ENCODE peak calls at places on chromosomes 12 and 14, in four cellular contexts. H, C, Y and D are unnamed samples. For H3K9me3, the result is how much of the 10 kb centered on the place peaks cover.

GRCh38 chr12:27899151-27899661 is 73.3 kb downstream of the PTHLH start:
- DNase-seq in Y (no peak), C (no peak), H (peak), D (no peak)

GRCh38 chr12:96343347-96343954 is 56.8 kb downstream of the CDK17 start:
- DNase-seq in C (no peak), H (peak), Y (no peak), D (no peak)

GRCh38 chr12:122894173-122895121 is 1.5 kb downstream of the VPS37B start:
- DNase-seq in C (peak), Y (peak), H (no peak), D (no peak)

GRCh38 chr14:95304342-95304741 is 15.4 kb downstream of the CLMN start:
- DNase-seq in Y (no peak), C (no peak), H (no peak), D (no peak)

GRCh38 chr12:125070117-125070516 is 4.9 kb downstream of the AACS start:
- DNase-seq in Y (no peak), H (no peak), C (no peak), D (no peak)

GRCh38 chr12:99852666-99853065 is 132.1 kb downstream of the ANKS1B start:
- DNase-seq in Y (no peak), H (no peak), C (no peak), D (no peak)

GRCh38 chr12:111699-112591 is 45.4 kb downstream of the IQSEC3 start:
- DNase-seq in H (no peak), Y (no peak), C (no peak), D (no peak)

GRCh38 chr12:4564819-4565218 is 2.8 kb downstream of the DYRK4 start:
- DNase-seq in Y (no peak), H (no peak), C (no peak), D (no peak)

GRCh38 chr14:101914083-101914482 is 50.3 kb upstream of the DYNC1H1 start:
- DNase-seq in C (no peak), Y (no peak), H (no peak), D (no peak)

GRCh38 chr12:93684716-93685115 is 7.5 kb downstream of the CRADD start:
- DNase-seq in C (no peak), Y (no peak), H (no peak), D (no peak)

GRCh38 chr12:6841139-6841515 is 402 bp downstream of the GNB3 start:
- DNase-seq in Y (no peak), H (no peak), C (no peak), D (no peak)

GRCh38 chr14:91327661-91328312 is 83.3 kb upstream of the GPR68 start:
- DNase-seq in Y (no peak), C (no peak), H (no peak), D (no peak)

GRCh38 chr12:76047742-76048141 is 16.2 kb upstream of the PHLDA1 start:
- DNase-seq in C (no peak), H (no peak), Y (no peak), D (no peak)

GRCh38 chr12:28498850-28499249 is 308.6 kb downstream of the CCDC91 start:
- DNase-seq in H (no peak), C (no peak), Y (no peak), D (no peak)

GRCh38 chr14:51658441-51659173 is 6.9 kb downstream of the FRMD6 start:
- DNase-seq in Y (no peak), C (no peak), H (no peak), D (no peak)

GRCh38 chr14:44384093-44384492 is 123.0 kb downstream of the FSCB start:
- DNase-seq in C (no peak), H (no peak), Y (no peak), D (no peak)

GRCh38 chr12:77724367-77724957 is 106.2 kb upstream of the NAV3 start:
- DNase-seq in H (peak), C (no peak), Y (no peak), D (no peak)

GRCh38 chr12:75977952-75978671 is 53.5 kb downstream of the PHLDA1 start:
- DNase-seq in Y (peak), C (peak), H (peak), D (peak)

GRCh38 chr12:3089588-3089987 is 12.4 kb downstream of the TSPAN9 start:
- DNase-seq in Y (no peak), C (no peak), H (no peak), D (no peak)

GRCh38 chr12:56725723-56726102 is 614 bp upstream of the NACA start:
- DNase-seq in Y (no peak), H (no peak), C (no peak), D (no peak)

GRCh38 chr12:62911288-62911687 is 23.7 kb downstream of the PPM1H start:
- DNase-seq in C (no peak), Y (no peak), H (no peak), D (no peak)

GRCh38 chr12:4037747-4038312 is 164.6 kb upstream of the PARP11 start:
- DNase-seq in H (peak), Y (no peak), C (peak), D (no peak)

GRCh38 chr14:102464846-102465341 is 44.7 kb downstream of the ANKRD9 start:
- DNase-seq in H (no peak), Y (no peak), C (peak), D (no peak)

GRCh38 chr12:67534671-67535070 is 113.9 kb upstream of the DYRK2 start:
- DNase-seq in C (no peak), Y (no peak), H (peak), D (no peak)

GRCh38 chr14:21044106-21044618 is 2.0 kb downstream of the RNASE7 start:
- DNase-seq in H (no peak), C (no peak), Y (no peak), D (no peak)

GRCh38 chr12:101021911-101022388 is 188.1 kb downstream of the SLC5A8 start:
- DNase-seq in Y (no peak), H (peak), C (no peak), D (no peak)

GRCh38 chr12:47068539-47068938 is 10.9 kb upstream of the PCED1B start:
- DNase-seq in Y (no peak), H (no peak), C (no peak), D (no peak)

GRCh38 chr12:34301251-34302130 is 279.2 kb downstream of the ALG10 start:
- DNase-seq in H (no peak), C (no peak), Y (no peak), D (no peak)
- H3K9me3 ChIP-seq in H (half or more), C (half or more), Y (half or more), D (under half)

GRCh38 chr12:55049676-55050075 is 29.9 kb downstream of the NEUROD4 start:
- DNase-seq in C (no peak), Y (no peak), H (no peak), D (no peak)

GRCh38 chr12:55051197-55051920 is 31.6 kb downstream of the NEUROD4 start:
- DNase-seq in Y (no peak), H (no peak), C (no peak), D (no peak)
- H3K9me3 ChIP-seq in Y (under half), H (under half), C (under half), D (under half)

GRCh38 chr12:116416161-116416560 is 138.7 kb upstream of the MED13L start:
- DNase-seq in H (no peak), Y (no peak), C (no peak), D (no peak)
- H3K9me3 ChIP-seq in H (under half), Y (under half), C (under half), D (under half)

GRCh38 chr14:99233222-99234035 is 38.6 kb downstream of the BCL11B start:
- DNase-seq in C (no peak), H (no peak), Y (no peak), D (no peak)

GRCh38 chr14:99231850-99232401 is 40.1 kb downstream of the BCL11B start:
- DNase-seq in C (no peak), Y (no peak), H (no peak), D (no peak)

GRCh38 chr14:99231181-99231849 is 40.7 kb downstream of the BCL11B start:
- DNase-seq in H (no peak), C (no peak), Y (no peak), D (no peak)

GRCh38 chr14:99234366-99234765 is 37.6 kb downstream of the BCL11B start:
- DNase-seq in C (no peak), H (no peak), Y (no peak), D (no peak)

DNA sequence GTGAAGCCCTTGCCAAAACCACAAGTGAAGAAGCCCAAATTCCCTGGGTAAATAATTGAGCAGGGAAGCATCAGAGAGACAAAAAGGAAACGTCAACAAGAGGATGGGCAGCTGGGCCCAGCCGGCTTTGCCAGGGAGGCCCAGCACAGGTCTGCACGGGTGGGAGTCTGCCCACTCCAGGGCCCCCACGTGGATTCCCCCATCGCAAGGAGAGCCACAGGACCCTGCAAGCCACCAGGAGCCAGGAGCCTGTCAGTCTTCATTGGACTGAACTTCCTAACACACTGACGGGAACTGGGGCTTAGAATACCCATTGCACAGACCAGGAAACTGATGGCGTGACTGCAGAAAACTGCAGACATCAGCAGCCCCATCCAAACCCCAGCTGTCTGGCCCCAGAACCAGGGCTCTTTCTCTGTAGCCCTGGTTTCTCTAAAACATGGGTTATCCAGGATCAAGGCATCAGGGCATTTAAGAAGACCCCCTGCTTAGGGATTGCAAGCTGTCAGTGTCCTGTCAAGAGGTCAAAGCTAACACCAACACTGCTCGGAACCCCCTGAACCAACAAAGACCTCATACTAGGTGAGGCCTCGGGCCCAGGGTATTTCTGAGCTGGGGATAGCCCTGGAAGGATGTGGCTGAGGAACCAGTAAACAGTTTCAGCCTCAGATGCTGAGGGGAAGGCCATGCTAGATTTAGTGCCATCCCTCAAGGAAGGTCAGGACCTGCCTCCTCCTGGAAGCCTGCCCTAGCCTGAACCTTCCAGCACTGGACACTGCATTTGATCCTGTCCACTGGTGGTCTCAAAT is 39.4 kb downstream of the BCL11B start:
- DNase-seq in Y (no peak), C (no peak), H (no peak), D (no peak)
- H3K9me3 ChIP-seq in Y (under half), C (under half), H (under half), D (under half)

GRCh38 chr12:38898001-38898684 is 7.2 kb downstream of the CPNE8 start:
- DNase-seq in H (no peak), C (no peak), Y (no peak), D (no peak)
- H3K9me3 ChIP-seq in H (under half), C (under half), Y (under half), D (under half)

GRCh38 chr14:106844608-106845285 is 1318.4 kb downstream of the TMEM121 start:
- DNase-seq in C (peak), Y (peak), H (no peak), D (peak)

GRCh38 chr14:106848330-106849121 is 1322.1 kb downstream of the TMEM121 start:
- DNase-seq in H (no peak), Y (no peak), C (no peak), D (no peak)

GRCh38 chr14:106843951-106844483 is 1317.6 kb downstream of the TMEM121 start:
- DNase-seq in H (no peak), Y (peak), C (peak), D (no peak)

GRCh38 chr14:106845286-106846087 is 1319.1 kb downstream of the TMEM121 start:
- DNase-seq in Y (peak), H (no peak), C (peak), D (no peak)

DNA sequence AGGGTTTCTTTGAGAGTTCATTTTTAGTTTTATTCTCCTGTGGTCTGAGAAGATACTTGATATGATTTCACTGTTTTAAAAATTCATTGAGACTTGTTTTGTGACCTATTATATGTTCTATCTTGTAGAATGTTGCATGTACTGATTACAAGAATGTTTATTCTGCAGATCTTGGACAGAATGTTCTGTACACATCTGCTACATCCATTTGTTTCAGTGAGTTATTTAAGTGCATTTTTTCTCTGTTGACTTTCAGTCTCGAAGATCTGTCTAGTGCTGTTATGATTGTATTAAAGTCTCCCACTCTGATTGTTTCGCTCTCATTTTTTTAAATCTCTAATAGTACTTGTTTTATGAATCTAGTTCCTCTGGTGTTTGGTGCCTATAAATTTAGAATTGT is 1319.8 kb downstream of the TMEM121 start:
- DNase-seq in Y (no peak), H (no peak), C (no peak), D (no peak)
- H3K9me3 ChIP-seq in Y (under half), H (under half), C (under half), D (under half)

GRCh38 chr12:34291426-34291901 is 269.2 kb downstream of the ALG10 start:
- DNase-seq in H (no peak), Y (no peak), C (no peak), D (no peak)

GRCh38 chr12:34294137-34294536 is 271.8 kb downstream of the ALG10 start:
- DNase-seq in C (no peak), H (no peak), Y (peak), D (peak)

GRCh38 chr12:34294671-34295365 is 272.5 kb downstream of the ALG10 start:
- DNase-seq in H (no peak), Y (peak), C (no peak), D (peak)

GRCh38 chr12:34291001-34291400 is 268.7 kb downstream of the ALG10 start:
- DNase-seq in C (no peak), Y (no peak), H (no peak), D (no peak)

GRCh38 chr12:34292736-34293625 is 270.7 kb downstream of the ALG10 start:
- DNase-seq in Y (peak), C (no peak), H (no peak), D (peak)
- H3K9me3 ChIP-seq in Y (half or more), C (half or more), H (half or more), D (under half)

GRCh38 chr12:130138478-130138877 is 23.8 kb upstream of the FZD10 start:
- DNase-seq in Y (no peak), H (no peak), C (no peak), D (no peak)
- H3K9me3 ChIP-seq in Y (under half), H (half or more), C (under half), D (under half)

DNA sequence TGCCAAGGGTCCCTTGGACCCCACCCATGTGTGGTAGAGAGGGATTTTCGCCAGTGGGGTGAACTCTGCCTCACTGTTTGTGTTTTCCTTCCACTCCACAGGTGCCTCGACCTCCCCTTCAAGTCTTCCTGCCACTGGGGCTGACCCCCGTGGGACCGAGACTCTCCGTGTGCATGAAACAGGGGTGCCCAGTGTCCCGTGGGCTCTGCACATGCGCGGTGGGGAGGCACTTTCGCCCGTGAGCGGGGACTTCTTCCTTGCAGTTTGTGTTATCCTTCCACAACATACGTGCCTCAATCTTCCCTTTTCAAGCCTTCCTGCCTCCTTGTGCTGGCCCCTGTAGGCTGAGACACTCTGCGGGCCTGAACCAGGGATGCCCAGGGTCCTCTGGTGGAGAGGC is 362.4 kb downstream of the ALG10 start:
- DNase-seq in H (no peak), C (no peak), Y (no peak), D (no peak)
- H3K9me3 ChIP-seq in H (half or more), C (half or more), Y (half or more), D (under half)